ENCODE peak calls at places on chromosomes 13 and 19, in eight cellular contexts. F is hepatocyte, J is OCI-LY7, V is PC-3, X is SK-N-SH, H is HCT116, C is GM23338, L is MM.1S. S is an unnamed sample.

GRCh38 chr19:4909172-4909896 is at the start of gene UHRF1:
- DNase-seq in L (peak; percentile 85), V (peak; percentile 77), C (peak; percentile 44), F (peak; percentile 46), X (peak; percentile 93), H (no peak), J (peak; percentile 86), S (peak; percentile 46)

GRCh38 chr19:12721656-12722565 is 1.8 kb downstream of the TNPO2 start:
- DNase-seq in C (peak; percentile 93), L (peak; percentile 32), J (peak; percentile 64), V (peak; percentile 51), X (peak; percentile 89), F (peak; percentile 91), H (no peak), S (peak; percentile 83)

GRCh38 chr13:47835470-47836228 is 165.4 kb downstream of the SUCLA2 start:
- DNase-seq in C (no peak), V (no peak), L (no peak), H (no peak), J (peak; percentile 5), F (no peak), X (no peak), S (no peak)

GRCh38 chr19:41206926-41207750 is 11.9 kb upstream of the AXL start:
- DNase-seq in C (peak; percentile 60), H (no peak), F (no peak), V (no peak), J (no peak), L (no peak), X (no peak), S (peak; percentile 60)

GRCh38 chr13:44030615-44031014 is 150.9 kb downstream of the LACC1 start:
- DNase-seq in L (no peak), X (no peak), C (no peak), J (no peak), V (no peak), H (no peak), F (no peak), S (no peak)

GRCh38 chr19:42313096-42313839 is at the start of gene TMEM145:
- DNase-seq in L (peak; percentile 27), H (no peak), J (peak; percentile 53), F (peak; percentile 80), X (peak; percentile 97), C (peak; percentile 84), V (no peak), S (peak; percentile 77)

GRCh38 chr13:30148171-30148754 is 159.1 kb downstream of the KATNAL1 start:
- DNase-seq in H (no peak), L (peak; percentile 38), V (no peak), X (no peak), C (no peak), J (peak; percentile 17), F (no peak), S (no peak)

GRCh38 chr19:7618771-7619510 is 10.4 kb downstream of the XAB2 start:
- DNase-seq in H (no peak), X (peak; percentile 87), J (no peak), L (no peak), C (no peak), F (no peak), V (peak; percentile 77), S (no peak)

GRCh38 chr19:14375055-14375581 is 6.1 kb upstream of the ADGRE5 start:
- DNase-seq in C (no peak), V (no peak), L (no peak), F (no peak), X (no peak), H (no peak), J (peak; percentile 65), S (no peak)

GRCh38 chr19:6668696-6669095 is 1.3 kb downstream of the TNFSF14 start:
- DNase-seq in X (no peak), C (no peak), H (no peak), F (no peak), J (no peak), V (no peak), L (no peak), S (no peak)

GRCh38 chr19:2290441-2291184 is 8.6 kb upstream of the PEAK3 start:
- DNase-seq in H (no peak), J (no peak), X (no peak), V (no peak), F (no peak), C (peak; percentile 65), L (no peak), S (peak; percentile 25)

GRCh38 chr19:42283248-42284065 is 14.4 kb downstream of the CIC start:
- DNase-seq in V (no peak), H (peak; percentile 69), X (peak; percentile 94), L (peak; percentile 95), F (peak; percentile 99), J (peak; percentile 97), C (peak; percentile 98), S (peak; percentile 98)

GRCh38 chr13:101916108-101916757 is 463.8 kb downstream of the ITGBL1 start:
- DNase-seq in J (no peak), H (no peak), F (peak; percentile 43), C (peak; percentile 81), V (no peak), L (no peak), X (peak; percentile 87), S (peak; percentile 37)

GRCh38 chr13:32314271-32314967 is 744 bp downstream of the ZAR1L start:
- DNase-seq in C (no peak), V (no peak), X (no peak), F (no peak), J (no peak), L (no peak), H (no peak), S (no peak)

GRCh38 chr13:32311188-32311897 is 3.8 kb downstream of the ZAR1L start:
- DNase-seq in V (no peak), H (no peak), J (no peak), F (no peak), C (no peak), L (no peak), X (no peak), S (no peak)

GRCh38 chr13:32309812-32310706 is 5.1 kb downstream of the ZAR1L start:
- DNase-seq in J (peak; percentile 67), X (peak; percentile 47), F (peak; percentile 74), L (peak; percentile 51), C (peak; percentile 74), V (peak; percentile 65), H (peak; percentile 54), S (peak; percentile 73)

GRCh38 chr13:32305646-32306045 is 9.5 kb downstream of the ZAR1L start:
- DNase-seq in J (no peak), F (no peak), C (no peak), V (no peak), H (no peak), L (no peak), X (no peak), S (no peak)

DNA sequence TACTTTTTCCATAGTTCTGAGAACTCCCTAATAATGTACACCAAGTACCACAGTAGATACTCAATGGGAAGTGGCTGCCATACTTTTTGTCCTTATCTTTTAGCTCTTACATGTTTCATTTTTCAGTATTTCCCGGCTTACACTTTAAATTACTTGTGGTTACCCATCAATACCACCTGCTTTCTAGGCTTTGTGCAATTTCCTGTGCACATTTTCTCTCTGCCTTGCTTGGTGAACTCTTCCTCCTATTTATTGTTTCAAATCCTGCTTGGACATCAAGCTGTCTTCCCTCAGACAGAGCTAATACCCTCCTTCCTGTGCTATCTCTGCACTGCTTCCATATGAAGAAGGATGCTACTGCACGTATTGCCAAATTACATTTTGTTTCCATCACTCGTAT is 5.9 kb downstream of the ZAR1L start:
- DNase-seq in J (peak; percentile 4), L (no peak), F (no peak), V (no peak), H (no peak), C (no peak), X (no peak), S (no peak)
- H2AFZ ChIP-seq in J (peak overlapping the region; percentile 76), L (peak overlapping the region; percentile 74), F (no peak overlapping the region), V (peak overlapping the region; percentile 54), H (no peak overlapping the region), C (no peak overlapping the region), X (peak overlapping the region; percentile 70), S (peak overlapping the region; percentile 88)

DNA sequence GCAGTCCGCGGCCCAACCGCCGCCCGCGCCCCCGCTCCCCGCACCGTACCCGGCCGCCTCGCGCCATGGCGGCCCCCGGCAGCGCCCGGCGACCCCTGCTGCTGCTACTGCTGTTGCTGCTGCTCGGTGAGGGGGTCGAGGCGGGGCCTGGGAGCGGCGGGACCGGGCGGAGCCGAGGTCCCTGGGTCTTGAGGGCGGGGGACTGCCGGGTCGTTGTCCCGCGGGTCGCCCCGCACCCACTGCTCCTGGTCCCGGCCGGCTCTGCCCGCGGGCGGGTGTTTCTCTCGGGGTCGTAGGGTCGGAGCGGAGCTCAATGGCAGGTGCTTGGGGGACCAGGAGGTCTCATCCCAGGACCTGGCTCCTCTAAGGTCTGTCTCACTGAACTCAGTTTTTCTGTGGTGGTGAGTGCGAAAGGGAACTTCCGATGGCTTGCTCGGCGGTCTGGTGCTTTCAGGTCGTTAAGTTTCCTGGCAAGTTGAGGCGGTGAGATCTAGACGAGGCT is 382 bp downstream of the LAMP1 start:
- DNase-seq in H (no peak), J (no peak), F (peak; percentile 34), V (no peak), X (no peak), C (peak; percentile 34), L (peak; percentile 59), S (peak; percentile 56)
- TF ChIP-seq EZH2phosphoT487 in H (no peak), J (no peak), F (no peak), V (no peak), X (no peak), C (no peak), L (no peak), S (no peak)

DNA sequence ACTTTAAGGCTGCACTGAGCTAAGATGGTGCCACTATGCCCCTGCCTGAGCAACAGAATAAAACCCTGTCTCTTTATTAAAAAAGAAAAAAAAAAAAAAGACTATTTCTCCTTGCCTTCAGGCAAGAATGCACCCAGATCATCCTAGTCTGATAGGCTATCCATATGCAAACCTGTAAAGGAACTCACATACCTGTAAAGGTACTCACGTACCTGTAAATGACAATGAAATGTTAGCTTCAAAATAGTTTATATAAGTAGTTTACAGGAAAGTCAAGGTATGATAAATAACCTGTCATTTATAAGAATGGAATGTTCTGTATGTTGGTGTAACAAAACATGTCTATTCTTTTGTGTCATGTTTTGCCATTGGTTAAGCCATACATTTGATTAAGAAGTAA is 86.3 kb downstream of the PIBF1 start:
- DNase-seq in C (no peak), J (no peak), V (no peak), H (no peak), L (no peak), F (no peak), X (no peak), S (no peak)
- H3K9me2 ChIP-seq in C (no peaks in the 10 kb centered on the region), J (no peaks in the 10 kb centered on the region), V (no peaks in the 10 kb centered on the region), H (no peaks in the 10 kb centered on the region), L (no peaks in the 10 kb centered on the region), F (no peaks in the 10 kb centered on the region), X (no peaks in the 10 kb centered on the region), S (no peaks in the 10 kb centered on the region)

GRCh38 chr19:45643024-45643926 is 4.1 kb upstream of the EML2 start:
- DNase-seq in J (peak; percentile 90), V (peak; percentile 73), F (peak; percentile 89), L (peak; percentile 87), H (peak; percentile 71), X (peak; percentile 94), C (peak; percentile 92), S (peak; percentile 75)

GRCh38 chr19:45646345-45646698 is 7.1 kb upstream of the EML2 start:
- DNase-seq in V (no peak), F (no peak), C (no peak), X (no peak), J (no peak), H (no peak), L (no peak), S (no peak)

GRCh38 chr19:45645631-45646344 is 6.6 kb upstream of the EML2 start:
- DNase-seq in C (peak; percentile 98), H (peak; percentile 88), J (peak; percentile 94), X (peak; percentile 97), L (peak; percentile 93), F (peak; percentile 93), V (peak; percentile 75), S (peak; percentile 92)

GRCh38 chr19:45643927-45644771 is 5.0 kb upstream of the EML2 start:
- DNase-seq in X (peak; percentile 34), V (no peak), F (no peak), C (no peak), H (no peak), J (no peak), L (no peak), S (no peak)

GRCh38 chr19:45645068-45645630 is 6.0 kb upstream of the EML2 start:
- DNase-seq in J (no peak), C (no peak), V (no peak), H (no peak), X (no peak), F (no peak), L (no peak), S (no peak)
- H2AFZ ChIP-seq in J (peak overlapping the region; percentile 98), C (peak overlapping the region; percentile 66), V (peak overlapping the region; percentile 84), H (peak overlapping the region; percentile 85), X (peak overlapping the region; percentile 82), F (no peak overlapping the region), L (peak overlapping the region; percentile 87), S (peak overlapping the region; percentile 63)

S was measured in GM23248.